ENCODE peak calls at places on chromosome X, in seven cellular contexts. One of them, this sample, is unnamed.

GRCh38 chrX:12434493-12434892 is 296.2 kb downstream of the FRMPD4 start:
- DNase-seq in upper lobe of right lung: no peak
- DNase-seq in sigmoid colon: no peak
- DNase-seq in endothelial cell: no peak
- DNase-seq in fibroblast of pulmonary artery: no peak
- DNase-seq in transverse colon: no peak
- DNase-seq in dorsolateral prefrontal cortex: no peak
- DNase-seq in this sample: no peak

GRCh38 chrX:123803331-123803983 is 56.4 kb upstream of the XIAP start:
- DNase-seq in fibroblast of pulmonary artery: peak
- DNase-seq in sigmoid colon: no peak
- DNase-seq in transverse colon: no peak
- DNase-seq in endothelial cell: peak
- DNase-seq in dorsolateral prefrontal cortex: no peak
- DNase-seq in upper lobe of right lung: no peak
- DNase-seq in this sample: no peak

GRCh38 chrX:8748855-8749254 is 16.9 kb upstream of the ANOS1 start:
- DNase-seq in dorsolateral prefrontal cortex: no peak
- DNase-seq in upper lobe of right lung: no peak
- DNase-seq in sigmoid colon: no peak
- DNase-seq in transverse colon: no peak
- DNase-seq in endothelial cell: peak
- DNase-seq in fibroblast of pulmonary artery: peak
- DNase-seq in this sample: no peak

GRCh38 chrX:100659431-100660137 is 15.6 kb downstream of the SRPX2 start:
- DNase-seq in endothelial cell: no peak
- DNase-seq in fibroblast of pulmonary artery: no peak
- DNase-seq in dorsolateral prefrontal cortex: no peak
- DNase-seq in upper lobe of right lung: no peak
- DNase-seq in sigmoid colon: no peak
- DNase-seq in transverse colon: peak
- DNase-seq in this sample: no peak

GRCh38 chrX:106972896-106973295 is 27.1 kb downstream of the MORC4 start:
- DNase-seq in sigmoid colon: no peak
- DNase-seq in fibroblast of pulmonary artery: no peak
- DNase-seq in dorsolateral prefrontal cortex: no peak
- DNase-seq in transverse colon: no peak
- DNase-seq in upper lobe of right lung: no peak
- DNase-seq in endothelial cell: no peak
- DNase-seq in this sample: no peak

GRCh38 chrX:83845397-83845796 is 15.5 kb upstream of the CYLC1 start:
- DNase-seq in sigmoid colon: no peak
- DNase-seq in fibroblast of pulmonary artery: peak
- DNase-seq in dorsolateral prefrontal cortex: no peak
- DNase-seq in transverse colon: no peak
- DNase-seq in endothelial cell: peak
- DNase-seq in upper lobe of right lung: no peak
- DNase-seq in this sample: peak

GRCh38 chrX:4805559-4805958 is 1092.1 kb upstream of the PRKX start:
- DNase-seq in upper lobe of right lung: no peak
- DNase-seq in transverse colon: no peak
- DNase-seq in fibroblast of pulmonary artery: no peak
- DNase-seq in endothelial cell: no peak
- DNase-seq in dorsolateral prefrontal cortex: no peak
- DNase-seq in sigmoid colon: no peak
- DNase-seq in this sample: no peak

GRCh38 chrX:37926700-37927099 is 79.3 kb upstream of the DYNLT3 start:
- DNase-seq in transverse colon: no peak
- DNase-seq in dorsolateral prefrontal cortex: no peak
- DNase-seq in sigmoid colon: no peak
- DNase-seq in endothelial cell: no peak
- DNase-seq in fibroblast of pulmonary artery: peak
- DNase-seq in upper lobe of right lung: no peak
- DNase-seq in this sample: peak

GRCh38 chrX:30666094-30666493 is 12.9 kb downstream of the GK start:
- DNase-seq in dorsolateral prefrontal cortex: no peak
- DNase-seq in transverse colon: no peak
- DNase-seq in sigmoid colon: no peak
- DNase-seq in upper lobe of right lung: no peak
- DNase-seq in endothelial cell: no peak
- DNase-seq in fibroblast of pulmonary artery: no peak
- DNase-seq in this sample: no peak

GRCh38 chrX:10634681-10635161 is 14.3 kb upstream of the MID1 start:
- DNase-seq in transverse colon: no peak
- DNase-seq in endothelial cell: no peak
- DNase-seq in sigmoid colon: no peak
- DNase-seq in fibroblast of pulmonary artery: peak
- DNase-seq in upper lobe of right lung: no peak
- DNase-seq in dorsolateral prefrontal cortex: no peak
- DNase-seq in this sample: no peak

GRCh38 chrX:107715331-107716044 is 60.1 kb downstream of the TSC22D3 start:
- DNase-seq in upper lobe of right lung: no peak
- DNase-seq in transverse colon: peak
- DNase-seq in fibroblast of pulmonary artery: peak
- DNase-seq in sigmoid colon: no peak
- DNase-seq in endothelial cell: no peak
- DNase-seq in dorsolateral prefrontal cortex: no peak
- DNase-seq in this sample: no peak

GRCh38 chrX:118823263-118824172 is at the start of gene ZCCHC12:
- DNase-seq in endothelial cell: peak
- DNase-seq in fibroblast of pulmonary artery: peak
- DNase-seq in transverse colon: peak
- DNase-seq in upper lobe of right lung: peak
- DNase-seq in sigmoid colon: peak
- DNase-seq in dorsolateral prefrontal cortex: peak
- DNase-seq in this sample: no peak

GRCh38 chrX:119638725-119639471 is 32.7 kb upstream of the NKRF start:
- DNase-seq in dorsolateral prefrontal cortex: no peak
- DNase-seq in sigmoid colon: no peak
- DNase-seq in upper lobe of right lung: no peak
- DNase-seq in endothelial cell: no peak
- DNase-seq in fibroblast of pulmonary artery: no peak
- DNase-seq in transverse colon: no peak
- DNase-seq in this sample: no peak

GRCh38 chrX:74179936-74180454 is 124.0 kb upstream of the ZCCHC13 start:
- DNase-seq in endothelial cell: no peak
- DNase-seq in fibroblast of pulmonary artery: no peak
- DNase-seq in upper lobe of right lung: no peak
- DNase-seq in transverse colon: no peak
- DNase-seq in dorsolateral prefrontal cortex: no peak
- DNase-seq in sigmoid colon: no peak
- DNase-seq in this sample: no peak

GRCh38 chrX:153643431-153644351 is 3.3 kb upstream of the DUSP9 start:
- DNase-seq in endothelial cell: no peak
- DNase-seq in transverse colon: no peak
- DNase-seq in upper lobe of right lung: peak
- DNase-seq in dorsolateral prefrontal cortex: peak
- DNase-seq in sigmoid colon: peak
- DNase-seq in fibroblast of pulmonary artery: no peak
- DNase-seq in this sample: no peak

GRCh38 chrX:105882581-105883275 is 60.4 kb downstream of the NRK start:
- DNase-seq in upper lobe of right lung: no peak
- DNase-seq in transverse colon: no peak
- DNase-seq in fibroblast of pulmonary artery: peak
- DNase-seq in endothelial cell: no peak
- DNase-seq in sigmoid colon: no peak
- DNase-seq in dorsolateral prefrontal cortex: no peak
- DNase-seq in this sample: no peak

GRCh38 chrX:155071694-155072215 is 447 bp downstream of the BRCC3 start:
- DNase-seq in endothelial cell: peak
- DNase-seq in transverse colon: no peak
- DNase-seq in fibroblast of pulmonary artery: no peak
- DNase-seq in dorsolateral prefrontal cortex: no peak
- DNase-seq in upper lobe of right lung: no peak
- DNase-seq in sigmoid colon: peak
- DNase-seq in this sample: no peak

GRCh38 chrX:150416469-150416868 is 53.4 kb downstream of the MAMLD1 start:
- DNase-seq in dorsolateral prefrontal cortex: no peak
- DNase-seq in transverse colon: no peak
- DNase-seq in upper lobe of right lung: no peak
- DNase-seq in endothelial cell: no peak
- DNase-seq in fibroblast of pulmonary artery: no peak
- DNase-seq in sigmoid colon: no peak
- DNase-seq in this sample: no peak

GRCh38 chrX:68909945-68910344 is 81.1 kb downstream of the EFNB1 start:
- DNase-seq in dorsolateral prefrontal cortex: no peak
- DNase-seq in transverse colon: no peak
- DNase-seq in fibroblast of pulmonary artery: no peak
- DNase-seq in upper lobe of right lung: no peak
- DNase-seq in sigmoid colon: no peak
- DNase-seq in endothelial cell: no peak
- DNase-seq in this sample: no peak

GRCh38 chrX:29044802-29045201 is 457.6 kb downstream of the IL1RAPL1 start:
- DNase-seq in sigmoid colon: no peak
- DNase-seq in transverse colon: no peak
- DNase-seq in dorsolateral prefrontal cortex: no peak
- DNase-seq in fibroblast of pulmonary artery: peak
- DNase-seq in endothelial cell: no peak
- DNase-seq in upper lobe of right lung: no peak
- DNase-seq in this sample: no peak

GRCh38 chrX:129845616-129846190 is 2.0 kb upstream of the ZDHHC9 start:
- DNase-seq in fibroblast of pulmonary artery: no peak
- DNase-seq in sigmoid colon: no peak
- DNase-seq in upper lobe of right lung: no peak
- DNase-seq in endothelial cell: no peak
- DNase-seq in transverse colon: no peak
- DNase-seq in dorsolateral prefrontal cortex: no peak
- DNase-seq in this sample: no peak

GRCh38 chrX:142499992-142500391 is 294.9 kb upstream of the MAGEC2 start:
- DNase-seq in sigmoid colon: no peak
- DNase-seq in upper lobe of right lung: no peak
- DNase-seq in fibroblast of pulmonary artery: no peak
- DNase-seq in dorsolateral prefrontal cortex: no peak
- DNase-seq in endothelial cell: no peak
- DNase-seq in transverse colon: no peak
- DNase-seq in this sample: no peak

GRCh38 chrX:38437093-38437492 is 84.7 kb downstream of the OTC start:
- DNase-seq in sigmoid colon: no peak
- DNase-seq in fibroblast of pulmonary artery: no peak
- DNase-seq in transverse colon: no peak
- DNase-seq in dorsolateral prefrontal cortex: no peak
- DNase-seq in upper lobe of right lung: no peak
- DNase-seq in endothelial cell: no peak
- DNase-seq in this sample: no peak

GRCh38 chrX:150478496-150479492 is 89.6 kb upstream of the MTM1 start:
- DNase-seq in dorsolateral prefrontal cortex: no peak
- DNase-seq in upper lobe of right lung: no peak
- DNase-seq in fibroblast of pulmonary artery: no peak
- DNase-seq in endothelial cell: no peak
- DNase-seq in transverse colon: no peak
- DNase-seq in sigmoid colon: no peak
- DNase-seq in this sample: no peak

GRCh38 chrX:100750901-100751300 is 19.0 kb upstream of the SYTL4 start:
- DNase-seq in dorsolateral prefrontal cortex: no peak
- DNase-seq in upper lobe of right lung: no peak
- DNase-seq in endothelial cell: no peak
- DNase-seq in fibroblast of pulmonary artery: no peak
- DNase-seq in sigmoid colon: no peak
- DNase-seq in transverse colon: no peak
- DNase-seq in this sample: no peak

DNA sequence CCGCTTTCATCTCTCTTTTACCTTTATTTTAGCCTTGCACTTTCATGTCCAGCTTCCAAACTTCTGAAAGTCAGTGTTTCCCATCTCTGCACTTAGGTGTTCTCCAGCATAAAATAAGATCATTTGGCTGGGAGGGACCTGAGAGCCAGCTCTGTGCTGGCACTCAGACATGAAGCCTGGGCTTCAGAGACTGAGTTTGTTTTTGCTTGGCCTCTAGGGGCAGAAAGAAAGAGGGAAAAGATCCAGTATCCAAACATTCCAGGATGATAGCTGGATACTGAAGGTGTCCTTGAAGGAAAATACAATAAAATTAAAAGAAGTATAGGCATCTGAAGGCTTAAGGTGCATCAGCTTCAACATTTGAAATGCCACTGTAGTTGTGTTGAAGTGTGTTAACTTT is 202.4 kb upstream of the ZIC3 start:
- DNase-seq in endothelial cell: no peak
- DNase-seq in upper lobe of right lung: no peak
- DNase-seq in dorsolateral prefrontal cortex: no peak
- DNase-seq in sigmoid colon: no peak
- DNase-seq in transverse colon: no peak
- DNase-seq in fibroblast of pulmonary artery: no peak
- DNase-seq in this sample: no peak
- TF ChIP-seq CTCF in endothelial cell: no peak
- TF ChIP-seq CTCF in upper lobe of right lung: no peak
- TF ChIP-seq CTCF in dorsolateral prefrontal cortex: no peak
- TF ChIP-seq CTCF in sigmoid colon: no peak
- TF ChIP-seq CTCF in transverse colon: no peak
- TF ChIP-seq CTCF in fibroblast of pulmonary artery: no peak
- TF ChIP-seq CTCF in this sample: no peak

GRCh38 chrX:16278927-16279326 is 111.6 kb downstream of the MAGEB17 start:
- DNase-seq in fibroblast of pulmonary artery: no peak
- DNase-seq in transverse colon: no peak
- DNase-seq in endothelial cell: no peak
- DNase-seq in dorsolateral prefrontal cortex: no peak
- DNase-seq in sigmoid colon: no peak
- DNase-seq in upper lobe of right lung: no peak
- DNase-seq in this sample: no peak
- TF ChIP-seq CTCF in fibroblast of pulmonary artery: no peak
- TF ChIP-seq CTCF in transverse colon: no peak
- TF ChIP-seq CTCF in endothelial cell: no peak
- TF ChIP-seq CTCF in dorsolateral prefrontal cortex: no peak
- TF ChIP-seq CTCF in sigmoid colon: no peak
- TF ChIP-seq CTCF in upper lobe of right lung: no peak
- TF ChIP-seq CTCF in this sample: no peak

DNA sequence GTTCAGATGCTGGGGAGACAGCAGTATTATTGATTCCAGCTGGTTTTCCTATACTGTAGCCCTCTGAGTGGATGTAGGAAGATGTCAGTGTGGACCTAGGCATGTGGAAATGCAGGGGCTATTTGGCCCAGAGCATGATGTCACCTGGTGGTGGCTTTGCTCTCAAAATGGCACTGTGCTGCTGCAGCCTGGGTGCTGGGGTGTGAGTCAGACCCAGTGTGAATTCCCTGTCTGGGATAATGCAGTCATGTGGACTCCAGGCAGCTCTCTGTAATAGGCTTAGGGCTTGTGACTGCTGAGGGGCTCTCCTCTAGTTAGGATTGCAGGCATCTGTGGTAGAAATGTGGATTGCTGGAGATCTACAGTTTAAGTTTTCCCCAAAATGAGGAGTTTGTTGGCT is 70.7 kb downstream of the DCAF8L2 start:
- DNase-seq in dorsolateral prefrontal cortex: no peak
- DNase-seq in sigmoid colon: no peak
- DNase-seq in endothelial cell: no peak
- DNase-seq in fibroblast of pulmonary artery: no peak
- DNase-seq in upper lobe of right lung: no peak
- DNase-seq in transverse colon: no peak
- DNase-seq in this sample: no peak
- TF ChIP-seq CTCF in dorsolateral prefrontal cortex: no peak
- TF ChIP-seq CTCF in sigmoid colon: no peak
- TF ChIP-seq CTCF in endothelial cell: no peak
- TF ChIP-seq CTCF in fibroblast of pulmonary artery: no peak
- TF ChIP-seq CTCF in upper lobe of right lung: no peak
- TF ChIP-seq CTCF in transverse colon: no peak
- TF ChIP-seq CTCF in this sample: no peak

DNA sequence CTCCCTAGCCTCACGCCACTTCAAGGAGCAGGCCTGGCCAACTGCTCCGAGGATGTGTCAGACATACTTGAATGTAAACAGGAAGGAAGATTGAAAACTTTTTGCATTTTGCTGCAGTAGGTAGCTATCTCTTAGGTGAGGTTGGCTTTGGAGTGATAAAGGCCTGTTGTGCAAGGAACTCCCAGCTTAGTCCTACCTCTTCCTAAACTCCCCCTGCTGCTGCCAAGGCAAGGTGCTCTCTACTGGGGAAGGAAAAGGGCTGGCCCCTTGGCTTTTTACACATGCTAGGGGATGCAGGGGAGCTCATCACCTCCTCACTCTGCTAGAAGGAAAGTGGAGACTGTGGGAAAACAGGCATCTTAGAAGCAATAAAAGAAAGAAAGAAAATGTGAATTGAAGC is 10.7 kb upstream of the BRS3 start:
- DNase-seq in transverse colon: no peak
- DNase-seq in endothelial cell: no peak
- DNase-seq in fibroblast of pulmonary artery: no peak
- DNase-seq in dorsolateral prefrontal cortex: no peak
- DNase-seq in sigmoid colon: no peak
- DNase-seq in upper lobe of right lung: no peak
- DNase-seq in this sample: no peak
- TF ChIP-seq CTCF in transverse colon: peak
- TF ChIP-seq CTCF in endothelial cell: no peak
- TF ChIP-seq CTCF in fibroblast of pulmonary artery: no peak
- TF ChIP-seq CTCF in dorsolateral prefrontal cortex: no peak
- TF ChIP-seq CTCF in sigmoid colon: no peak
- TF ChIP-seq CTCF in upper lobe of right lung: no peak
- TF ChIP-seq CTCF in this sample: no peak

This sample was measured in AG09319.